ENCODE peak calls at places on chromosomes 5 and 9, in six cellular contexts. One of them, this sample, is unnamed.

GRCh38 chr5:67297376-67297775 is 100.8 kb upstream of the CD180 start:
- DNase-seq in GM23338: no peak
- DNase-seq in GM23248: no peak
- DNase-seq in neural progenitor cell: no peak
- DNase-seq in osteoblast: no peak
- DNase-seq in PC-9: no peak
- DNase-seq in this sample: no peak

GRCh38 chr5:75466317-75466716 is 45.1 kb downstream of the CERT1 start:
- DNase-seq in GM23338: no peak
- DNase-seq in GM23248: no peak
- DNase-seq in neural progenitor cell: peak; percentile 46
- DNase-seq in osteoblast: no peak
- DNase-seq in PC-9: no peak
- DNase-seq in this sample: no peak

GRCh38 chr5:42813533-42813932 is 1.8 kb upstream of the SELENOP start:
- DNase-seq in GM23338: peak; percentile 84
- DNase-seq in GM23248: no peak
- DNase-seq in neural progenitor cell: peak; percentile 96
- DNase-seq in osteoblast: no peak
- DNase-seq in PC-9: no peak
- DNase-seq in this sample: no peak

GRCh38 chr5:127096328-127096993 is 23.2 kb upstream of the C5orf63 start:
- DNase-seq in GM23338: peak; percentile 63
- DNase-seq in GM23248: no peak
- DNase-seq in neural progenitor cell: no peak
- DNase-seq in osteoblast: no peak
- DNase-seq in PC-9: no peak
- DNase-seq in this sample: no peak

GRCh38 chr9:108844856-108845255 is 10.9 kb downstream of the ACTL7B start:
- DNase-seq in GM23338: no peak
- DNase-seq in GM23248: no peak
- DNase-seq in neural progenitor cell: no peak
- DNase-seq in osteoblast: no peak
- DNase-seq in PC-9: no peak
- DNase-seq in this sample: no peak

GRCh38 chr9:85142461-85143401 is 473.2 kb downstream of the NTRK2 start:
- DNase-seq in GM23338: peak; percentile 58
- DNase-seq in GM23248: peak; percentile 23
- DNase-seq in neural progenitor cell: peak; percentile 23
- DNase-seq in osteoblast: no peak
- DNase-seq in PC-9: no peak
- DNase-seq in this sample: peak; percentile 26

GRCh38 chr5:149345892-149346222 is 558 bp downstream of the GRPEL2 start:
- DNase-seq in GM23338: peak; percentile 61
- DNase-seq in GM23248: peak; percentile 80
- DNase-seq in neural progenitor cell: peak; percentile 31
- DNase-seq in osteoblast: no peak
- DNase-seq in PC-9: peak; percentile 16
- DNase-seq in this sample: peak; percentile 44

GRCh38 chr5:78508231-78508765 is 140.3 kb downstream of the LHFPL2 start:
- DNase-seq in GM23338: no peak
- DNase-seq in GM23248: peak; percentile 60
- DNase-seq in neural progenitor cell: no peak
- DNase-seq in osteoblast: no peak
- DNase-seq in PC-9: peak; percentile 31
- DNase-seq in this sample: peak; percentile 49

GRCh38 chr9:22855956-22856355 is 409.3 kb downstream of the DMRTA1 start:
- DNase-seq in GM23338: no peak
- DNase-seq in GM23248: no peak
- DNase-seq in neural progenitor cell: peak; percentile 9
- DNase-seq in osteoblast: no peak
- DNase-seq in PC-9: no peak
- DNase-seq in this sample: no peak

GRCh38 chr5:116354699-116355098 is 219.9 kb downstream of the SEMA6A start:
- DNase-seq in GM23338: no peak
- DNase-seq in GM23248: no peak
- DNase-seq in neural progenitor cell: no peak
- DNase-seq in osteoblast: no peak
- DNase-seq in PC-9: no peak
- DNase-seq in this sample: no peak
- H3K4me3 ChIP-seq in GM23338: no peak overlapping the region
- H3K4me3 ChIP-seq in GM23248: no peak overlapping the region
- H3K4me3 ChIP-seq in neural progenitor cell: no peak overlapping the region
- H3K4me3 ChIP-seq in osteoblast: no peak overlapping the region
- H3K4me3 ChIP-seq in PC-9: no peak overlapping the region
- H3K4me3 ChIP-seq in this sample: no peak overlapping the region

GRCh38 chr9:92725726-92726125 is 38.9 kb downstream of the BICD2 start:
- DNase-seq in GM23338: no peak
- DNase-seq in GM23248: no peak
- DNase-seq in neural progenitor cell: no peak
- DNase-seq in osteoblast: no peak
- DNase-seq in PC-9: no peak
- DNase-seq in this sample: no peak
- H3K79me2 ChIP-seq in GM23338: peaks cover 9% of the 10 kb centered on the region
- H3K79me2 ChIP-seq in GM23248: peaks cover 72% of the 10 kb centered on the region
- H3K79me2 ChIP-seq in neural progenitor cell: no peaks in the 10 kb centered on the region
- H3K79me2 ChIP-seq in osteoblast: peaks cover 73% of the 10 kb centered on the region
- H3K79me2 ChIP-seq in PC-9: peaks cover 12% of the 10 kb centered on the region
- H3K79me2 ChIP-seq in this sample: peaks cover 15% of the 10 kb centered on the region

GRCh38 chr9:128404579-128404978 is 16.1 kb upstream of the CERCAM start:
- DNase-seq in GM23338: no peak
- DNase-seq in GM23248: no peak
- DNase-seq in neural progenitor cell: no peak
- DNase-seq in osteoblast: no peak
- DNase-seq in PC-9: no peak
- DNase-seq in this sample: no peak
- H3K27me3 ChIP-seq in GM23338: peaks cover 100% of the 10 kb centered on the region
- H3K27me3 ChIP-seq in GM23248: no peaks in the 10 kb centered on the region
- H3K27me3 ChIP-seq in neural progenitor cell: peaks cover 100% of the 10 kb centered on the region
- H3K27me3 ChIP-seq in osteoblast: peaks cover 6% of the 10 kb centered on the region
- H3K27me3 ChIP-seq in PC-9: no peaks in the 10 kb centered on the region
- H3K27me3 ChIP-seq in this sample: peaks cover 22% of the 10 kb centered on the region

DNA sequence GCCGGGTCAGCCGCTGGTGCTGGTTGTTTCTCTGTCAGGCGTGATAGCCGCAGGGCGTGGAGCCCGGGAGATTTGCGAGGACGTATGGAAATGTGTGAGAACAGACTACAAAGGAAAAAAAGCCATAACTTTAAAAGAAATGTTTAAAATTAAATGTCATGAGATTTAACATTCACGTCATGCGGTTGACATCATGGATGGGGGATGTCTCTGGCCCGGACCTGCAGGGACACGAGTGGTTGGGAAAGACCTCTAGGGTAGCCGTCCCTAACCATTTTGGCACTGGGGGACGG is 643 bp upstream of the RNF130 start:
- DNase-seq in GM23338: no peak
- DNase-seq in GM23248: no peak
- DNase-seq in neural progenitor cell: no peak
- DNase-seq in osteoblast: no peak
- DNase-seq in PC-9: no peak
- DNase-seq in this sample: no peak
- H3K4me3 ChIP-seq in GM23338: peak overlapping the region; percentile 91
- H3K4me3 ChIP-seq in GM23248: peak overlapping the region; percentile 89
- H3K4me3 ChIP-seq in neural progenitor cell: peak overlapping the region; percentile 86
- H3K4me3 ChIP-seq in osteoblast: peak overlapping the region; percentile 83
- H3K4me3 ChIP-seq in PC-9: peak overlapping the region; percentile 78
- H3K4me3 ChIP-seq in this sample: no peak overlapping the region

DNA sequence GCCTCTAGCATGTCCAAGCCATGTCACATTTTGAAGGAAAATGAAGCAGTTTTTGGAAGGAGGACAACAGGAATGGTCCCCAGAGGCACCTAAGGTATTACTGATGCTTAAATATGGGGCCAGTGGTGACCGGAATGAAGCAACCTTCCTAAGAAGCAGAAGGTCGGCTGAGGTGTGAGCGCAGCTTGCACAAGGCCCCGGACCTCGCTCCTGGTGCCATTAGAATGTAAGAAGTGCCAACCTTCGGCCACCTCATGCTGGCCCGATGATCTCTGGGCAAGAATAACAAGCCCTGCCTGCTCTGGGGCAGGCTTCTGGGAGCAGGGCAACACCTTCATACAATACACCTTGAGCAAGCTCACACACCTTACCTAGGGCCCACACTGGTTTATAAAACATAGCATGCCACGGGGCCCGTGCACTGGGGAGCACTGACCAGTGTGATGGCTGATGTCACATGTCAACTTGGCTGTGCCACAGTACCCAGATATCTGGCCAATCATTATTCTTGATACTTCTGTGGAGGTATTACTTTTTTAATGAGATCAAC is 21.9 kb downstream of the SEMA4D start:
- DNase-seq in GM23338: no peak
- DNase-seq in GM23248: no peak
- DNase-seq in neural progenitor cell: no peak
- DNase-seq in osteoblast: no peak
- DNase-seq in PC-9: no peak
- DNase-seq in this sample: no peak
- H3K79me2 ChIP-seq in GM23338: peaks cover 77% of the 10 kb centered on the region
- H3K79me2 ChIP-seq in GM23248: no peaks in the 10 kb centered on the region
- H3K79me2 ChIP-seq in neural progenitor cell: peaks cover 38% of the 10 kb centered on the region
- H3K79me2 ChIP-seq in osteoblast: no peaks in the 10 kb centered on the region
- H3K79me2 ChIP-seq in PC-9: no peaks in the 10 kb centered on the region
- H3K79me2 ChIP-seq in this sample: peaks cover 34% of the 10 kb centered on the region

DNA sequence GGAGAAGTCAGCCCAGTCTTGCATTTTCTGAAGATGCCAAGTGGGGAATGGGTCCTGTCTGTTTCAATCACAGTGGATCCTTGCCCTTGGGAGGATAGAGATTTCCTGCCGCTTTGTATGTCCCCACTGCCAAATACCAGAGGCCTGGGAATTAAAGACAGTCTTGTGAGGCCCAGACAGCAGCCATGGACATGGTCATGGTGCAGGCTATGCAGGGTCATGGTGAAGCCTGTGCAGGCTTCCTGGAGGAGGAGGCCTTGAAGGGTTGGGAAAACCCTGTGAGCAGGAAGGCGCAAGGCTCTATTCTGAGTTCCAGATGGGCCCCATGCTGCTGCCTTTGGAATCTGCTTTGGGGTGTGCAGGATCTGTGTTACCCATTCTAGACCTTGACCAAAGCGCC is 57.3 kb upstream of the PITX1 start:
- DNase-seq in GM23338: no peak
- DNase-seq in GM23248: no peak
- DNase-seq in neural progenitor cell: no peak
- DNase-seq in osteoblast: no peak
- DNase-seq in PC-9: no peak
- DNase-seq in this sample: no peak
- H3K27me3 ChIP-seq in GM23338: no peaks in the 10 kb centered on the region
- H3K27me3 ChIP-seq in GM23248: peaks cover 14% of the 10 kb centered on the region
- H3K27me3 ChIP-seq in neural progenitor cell: peaks cover 52% of the 10 kb centered on the region
- H3K27me3 ChIP-seq in osteoblast: no peaks in the 10 kb centered on the region
- H3K27me3 ChIP-seq in PC-9: no peaks in the 10 kb centered on the region
- H3K27me3 ChIP-seq in this sample: no peaks in the 10 kb centered on the region

DNA sequence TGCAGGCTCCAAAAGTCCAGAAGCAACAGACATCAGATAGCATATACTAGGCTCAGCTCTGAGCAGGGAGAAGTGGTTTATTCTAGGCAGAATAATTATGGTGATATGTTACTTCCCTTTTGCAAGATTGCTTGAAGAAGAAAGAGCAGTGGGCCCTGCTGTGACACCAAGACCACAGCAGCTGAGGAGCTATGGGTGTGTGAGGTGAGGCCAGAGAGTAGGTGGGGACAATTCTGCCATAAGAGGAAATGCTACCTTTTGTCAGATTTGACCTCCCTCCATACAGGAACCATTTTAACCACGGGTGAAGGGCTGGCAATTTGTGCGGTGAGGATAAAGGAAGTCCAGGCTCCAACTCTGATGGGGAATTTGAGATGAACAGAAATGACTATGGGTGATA is 51.3 kb downstream of the TNFSF15 start:
- DNase-seq in GM23338: no peak
- DNase-seq in GM23248: no peak
- DNase-seq in neural progenitor cell: no peak
- DNase-seq in osteoblast: no peak
- DNase-seq in PC-9: no peak
- DNase-seq in this sample: no peak
- H3K4me3 ChIP-seq in GM23338: no peak overlapping the region
- H3K4me3 ChIP-seq in GM23248: no peak overlapping the region
- H3K4me3 ChIP-seq in neural progenitor cell: no peak overlapping the region
- H3K4me3 ChIP-seq in osteoblast: no peak overlapping the region
- H3K4me3 ChIP-seq in PC-9: no peak overlapping the region
- H3K4me3 ChIP-seq in this sample: no peak overlapping the region